ENCODE peak calls at places on chromosomes 3 and 15, in eight cellular contexts. I is choroid plexus epithelial cell, B is Panc1, L is EH, T is NCI-H510A treated with DMSO at 0.1 percent for 48 hours, E is fibroblast of the aortic adventitia, C is fibroblast of lung, Z is GM18507. G is an unnamed sample.

GRCh38 chr3:172179680-172180399 is 140.5 kb downstream of the FNDC3B start:
- DNase-seq in I (peak), Z (peak), T (no peak), L (no peak), C (no peak), B (no peak), E (no peak), G (no peak)

GRCh38 chr15:42581272-42581730 is 5.9 kb downstream of the STARD9 start:
- DNase-seq in L (peak), I (peak), Z (peak), C (peak), B (no peak), T (peak), E (peak), G (peak)

GRCh38 chr15:70521576-70522322 is 241.6 kb downstream of the UACA start:
- DNase-seq in L (no peak), E (no peak), I (no peak), B (no peak), T (no peak), C (no peak), Z (no peak), G (no peak)

GRCh38 chr15:31306426-31307269 is 20.0 kb upstream of the KLF13 start:
- DNase-seq in E (no peak), I (no peak), L (no peak), C (peak), T (peak), Z (no peak), B (no peak), G (peak)

GRCh38 chr15:58536414-58536813 is 104.6 kb downstream of the LIPC start:
- DNase-seq in E (no peak), B (no peak), L (no peak), C (no peak), I (no peak), T (no peak), Z (no peak), G (no peak)

GRCh38 chr3:197019535-197019934 is 10.1 kb downstream of the MELTF start:
- DNase-seq in C (no peak), E (no peak), B (no peak), L (no peak), T (no peak), Z (no peak), I (no peak), G (no peak)

GRCh38 chr3:191376742-191377141 is 46.4 kb upstream of the UTS2B start:
- DNase-seq in E (peak), L (peak), C (peak), I (peak), Z (no peak), B (peak), T (no peak), G (no peak)

GRCh38 chr15:53522878-53523455 is 236.5 kb downstream of the WDR72 start:
- DNase-seq in L (no peak), B (no peak), I (no peak), Z (no peak), T (peak), C (no peak), E (no peak), G (no peak)

GRCh38 chr3:77931272-77932009 is 891.5 kb downstream of the ROBO2 start:
- DNase-seq in E (no peak), Z (no peak), B (no peak), C (peak), L (no peak), I (peak), T (peak), G (no peak)

GRCh38 chr3:42057561-42058211 is 33.5 kb upstream of the TRAK1 start:
- DNase-seq in I (no peak), Z (no peak), B (no peak), E (no peak), C (no peak), T (no peak), L (no peak), G (no peak)

GRCh38 chr3:109018828-109019227 is 65.1 kb upstream of the GUCA1C start:
- DNase-seq in B (no peak), E (no peak), C (no peak), L (peak), T (no peak), I (no peak), Z (no peak), G (no peak)

GRCh38 chr3:7787871-7788828 is 713.5 kb upstream of the LMCD1 start:
- DNase-seq in T (no peak), E (no peak), I (peak), L (no peak), B (no peak), Z (no peak), C (peak), G (no peak)

GRCh38 chr3:14933829-14934425 is 13.5 kb upstream of the NR2C2 start:
- DNase-seq in B (no peak), L (no peak), E (no peak), C (no peak), Z (no peak), I (no peak), T (no peak), G (no peak)

GRCh38 chr15:37764733-37765191 is 169.7 kb upstream of the TMCO5A start:
- DNase-seq in I (peak), Z (no peak), C (peak), L (peak), T (no peak), E (peak), B (no peak), G (no peak)

GRCh38 chr15:90126457-90127435 is 24.5 kb upstream of the IDH2 start:
- DNase-seq in T (peak), B (no peak), E (no peak), I (no peak), Z (no peak), L (peak), C (peak), G (no peak)

GRCh38 chr15:63157891-63158431 is 684 bp upstream of the RPS27L start:
- DNase-seq in T (no peak), Z (no peak), L (peak), I (peak), C (peak), B (no peak), E (peak), G (peak)

G was measured in dorsolateral prefrontal cortex.